ENCODE peak calls at places on chromosomes 1 and 21, in ten cellular contexts. Q is CD8-positive, alpha-beta memory T cell; V is A549; H is lower lobe of right lung; I is right cardiac atrium; J is neural progenitor cell; M is tibial nerve; O is colonic mucosa; U is HCT116; E is trophoblast cell. N is an unnamed sample.

GRCh38 chr1:3244025-3244424 is 175.0 kb downstream of the PRDM16 start:
- DNase-seq in U (no peak), M (no peak), O (no peak), I (no peak), Q (no peak), E (no peak), V (no peak), H (no peak), J (no peak), N (no peak)

GRCh38 chr1:199959775-199960110 is 67.8 kb upstream of the NR5A2 start:
- DNase-seq in I (no peak), M (no peak), J (no peak), V (no peak), O (no peak), H (no peak), Q (no peak), U (no peak), E (no peak), N (no peak)

GRCh38 chr1:35980090-35980489 is 49.2 kb downstream of the AGO3 start:
- DNase-seq in V (no peak), O (no peak), I (no peak), U (no peak), M (no peak), E (no peak), Q (no peak), J (no peak), H (no peak), N (no peak)

GRCh38 chr1:151934048-151934493 is 24.8 kb upstream of the THEM4 start:
- DNase-seq in I (no peak), J (peak; percentile 72), V (peak; percentile 54), H (no peak), O (peak; percentile 74), Q (peak; percentile 55), U (no peak), M (no peak), E (peak; percentile 83), N (peak; percentile 54)

GRCh38 chr1:67307251-67308060 is at the start of gene IL12RB2:
- DNase-seq in J (peak; percentile 81), V (no peak), O (peak; percentile 20), H (no peak), U (no peak), Q (peak; percentile 11), M (no peak), I (peak; percentile 13), E (peak; percentile 24), N (no peak)

GRCh38 chr21:14923468-14923867 is 141.3 kb downstream of the NRIP1 start:
- DNase-seq in O (no peak), E (peak; percentile 37), M (no peak), V (no peak), H (no peak), J (no peak), U (no peak), Q (no peak), I (no peak), N (no peak)

GRCh38 chr1:53071167-53071865 is 9.3 kb downstream of the PODN start:
- DNase-seq in H (peak; percentile 43), M (peak; percentile 6), Q (no peak), J (no peak), E (no peak), V (no peak), I (no peak), O (no peak), U (no peak), N (no peak)

GRCh38 chr1:41925712-41926111 is 7.0 kb upstream of the HIVEP3 start:
- DNase-seq in O (no peak), M (no peak), H (no peak), U (no peak), J (no peak), I (no peak), V (no peak), Q (no peak), E (no peak), N (no peak)

GRCh38 chr1:61163355-61163754 is 81.0 kb downstream of the NFIA start:
- DNase-seq in H (no peak), U (no peak), E (peak; percentile 17), J (no peak), O (no peak), V (no peak), I (no peak), Q (no peak), M (no peak), N (no peak)

GRCh38 chr1:113901171-113901570 is 3.4 kb downstream of the AP4B1 start:
- DNase-seq in Q (no peak), M (no peak), I (no peak), V (no peak), J (no peak), H (no peak), O (no peak), E (no peak), U (no peak), N (no peak)

GRCh38 chr1:175197536-175197935 is 5.0 kb upstream of the KIAA0040 start:
- DNase-seq in M (no peak), V (no peak), U (peak; percentile 80), E (peak; percentile 93), I (no peak), H (no peak), O (no peak), J (no peak), Q (no peak), N (peak; percentile 76)

GRCh38 chr21:41161428-41161827 is 6.5 kb upstream of the BACE2 start:
- DNase-seq in O (no peak), V (no peak), Q (no peak), H (peak; percentile 4), M (no peak), J (no peak), E (no peak), I (no peak), U (no peak), N (no peak)

GRCh38 chr21:41160036-41160435 is 7.9 kb upstream of the BACE2 start:
- DNase-seq in U (no peak), H (peak; percentile 6), O (no peak), Q (no peak), M (no peak), V (no peak), I (no peak), J (no peak), E (no peak), N (no peak)

GRCh38 chr21:41152149-41152548 is 15.8 kb upstream of the BACE2 start:
- DNase-seq in I (no peak), O (no peak), E (no peak), M (no peak), Q (no peak), V (no peak), J (no peak), H (no peak), U (no peak), N (no peak)

GRCh38 chr21:41153443-41153842 is 14.5 kb upstream of the BACE2 start:
- DNase-seq in U (no peak), V (no peak), H (no peak), J (no peak), I (no peak), Q (no peak), E (no peak), M (no peak), O (no peak), N (no peak)

DNA sequence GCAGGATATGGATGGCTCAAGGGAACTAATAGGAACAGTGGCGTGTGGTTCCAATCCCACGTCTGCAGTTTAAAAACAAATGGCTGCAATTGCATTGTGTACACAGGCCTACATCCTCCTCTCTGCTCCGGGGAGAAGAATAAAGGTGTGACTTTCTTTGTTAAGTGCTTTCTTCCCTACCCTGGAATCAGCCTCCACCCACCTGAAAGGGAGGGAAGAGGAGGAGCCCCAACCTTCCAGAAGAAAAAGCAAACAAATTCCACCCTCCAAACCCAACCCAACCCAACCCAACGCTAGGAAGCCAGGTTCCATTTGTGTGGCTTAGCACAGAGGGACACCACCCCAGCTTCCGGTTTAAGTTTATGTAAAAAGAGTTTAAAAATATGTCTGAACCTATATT is 11.8 kb upstream of the BACE2 start:
- DNase-seq in H (no peak), J (no peak), E (no peak), O (peak; percentile 82), V (no peak), U (no peak), Q (no peak), I (no peak), M (no peak), N (no peak)
- H3K27ac ChIP-seq in H (no peak overlapping the region), J (no peak overlapping the region), E (no peak overlapping the region), O (peak overlapping the region; percentile 66), V (no peak overlapping the region), U (no peak overlapping the region), Q (no peak overlapping the region), I (no peak overlapping the region), M (no peak overlapping the region), N (no peak overlapping the region)

DNA sequence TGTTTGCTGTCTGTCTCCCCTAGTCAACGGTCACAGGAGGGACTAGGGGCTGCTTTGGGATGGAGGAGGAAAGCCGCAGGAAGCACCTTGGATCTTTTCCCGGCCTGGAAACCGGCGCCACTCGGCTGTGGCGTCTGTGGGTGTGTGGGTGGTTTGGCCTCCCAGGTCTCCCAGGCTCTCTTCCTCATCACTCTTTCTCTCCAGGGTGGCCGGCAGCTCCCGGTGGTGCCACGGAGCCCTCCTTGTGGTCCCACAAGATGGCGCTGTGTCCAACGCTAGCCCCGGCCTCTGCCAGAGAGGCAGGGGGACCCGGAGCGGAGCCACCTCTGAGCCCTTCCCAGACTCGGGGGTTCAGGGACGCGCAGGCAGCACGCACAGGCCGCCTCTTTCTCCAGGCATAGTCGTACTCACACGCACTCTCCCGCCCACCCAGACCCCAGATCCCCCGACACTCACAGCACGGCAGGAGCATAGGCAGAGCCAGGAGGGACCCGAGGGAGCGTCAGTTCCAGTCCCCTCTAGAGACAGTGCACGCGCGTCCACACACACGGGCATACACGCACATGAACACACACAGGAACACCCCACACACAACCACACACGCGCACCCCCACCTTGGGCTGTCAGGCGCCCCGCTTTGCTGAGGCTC is 31.2 kb downstream of the CDCP2 start:
- DNase-seq in E (peak; percentile 61), U (peak; percentile 29), M (peak; percentile 49), I (peak; percentile 84), O (peak; percentile 89), Q (peak; percentile 64), V (peak; percentile 84), H (peak; percentile 77), J (peak; percentile 90), N (peak; percentile 85)
- H3K27ac ChIP-seq in E (no peak overlapping the region), U (no peak overlapping the region), M (no peak overlapping the region), I (no peak overlapping the region), O (no peak overlapping the region), Q (no peak overlapping the region), V (peak overlapping the region; percentile 79), H (no peak overlapping the region), J (no peak overlapping the region), N (no peak overlapping the region)

DNA sequence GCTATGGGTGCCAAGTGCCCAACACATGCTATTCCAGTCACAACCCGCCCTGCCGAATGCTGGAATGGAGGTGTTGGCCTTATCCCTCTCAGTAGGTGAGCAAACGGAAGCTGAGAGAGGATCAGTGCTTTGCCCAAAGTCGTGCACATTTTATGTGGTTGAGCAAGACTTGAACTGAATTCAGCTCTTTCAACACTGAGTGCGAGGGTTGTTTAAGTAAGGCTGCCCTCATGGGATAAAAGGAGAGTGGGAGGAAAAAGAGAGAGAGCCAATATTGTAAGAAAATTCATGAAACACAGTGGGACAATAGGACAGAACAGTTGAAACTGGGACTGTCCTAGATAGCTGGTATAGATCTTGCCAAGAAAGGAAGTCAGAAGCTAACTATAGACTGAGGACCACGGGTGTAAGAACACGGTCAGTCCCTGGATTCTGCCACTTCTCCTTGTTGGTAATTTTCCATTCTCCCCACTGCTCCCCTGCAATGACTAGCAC is 13.6 kb upstream of the CHI3L1 start:
- DNase-seq in O (no peak), H (no peak), I (peak; percentile 51), V (no peak), M (no peak), E (peak; percentile 11), U (no peak), J (no peak), Q (no peak), N (no peak)
- H3K27ac ChIP-seq in O (peak overlapping the region; percentile 42), H (peak overlapping the region; percentile 55), I (peak overlapping the region; percentile 63), V (no peak overlapping the region), M (peak overlapping the region; percentile 60), E (no peak overlapping the region), U (no peak overlapping the region), J (no peak overlapping the region), Q (no peak overlapping the region), N (no peak overlapping the region)

GRCh38 chr21:31354604-31355443 is 10.8 kb upstream of the TIAM1 start:
- DNase-seq in M (no peak), H (no peak), Q (peak; percentile 77), U (peak; percentile 98), O (no peak), I (no peak), J (no peak), E (peak; percentile 92), V (peak; percentile 16), N (peak; percentile 93)
- H3K27ac ChIP-seq in M (no peak overlapping the region), H (no peak overlapping the region), Q (no peak overlapping the region), U (peak overlapping the region; percentile 100), O (peak overlapping the region; percentile 12), I (no peak overlapping the region), J (no peak overlapping the region), E (peak overlapping the region; percentile 43), V (no peak overlapping the region), N (peak overlapping the region; percentile 99)